ENCODE peak calls at places on chromosomes 16 and 17, in nine cellular contexts. A, O, Z, T, K, J, F, R and S are unnamed samples.

GRCh38 chr16:35463358-35463757 is 2003.9 kb downstream of the TP53TG3F start:
- DNase-seq in R (no peak), F (no peak), K (no peak), J (no peak), A (no peak), T (no peak), Z (no peak), O (no peak), S (no peak)

GRCh38 chr16:83807327-83807709 is 460 bp upstream of the HSBP1 start:
- DNase-seq in J (no peak), A (no peak), O (no peak), F (no peak), K (no peak), T (no peak), Z (no peak), R (no peak), S (no peak)

GRCh38 chr17:83057793-83058477 is 21.5 kb upstream of the METRNL start:
- DNase-seq in K (no peak), F (no peak), R (peak; percentile 29), O (no peak), J (no peak), T (no peak), Z (no peak), A (no peak), S (no peak)

GRCh38 chr16:4787627-4788482 is at the start of gene SEPTIN12:
- DNase-seq in O (no peak), K (no peak), R (peak; percentile 41), Z (no peak), A (no peak), F (no peak), T (no peak), J (no peak), S (no peak)

GRCh38 chr17:80468781-80469533 is 7.5 kb downstream of the NPTX1 start:
- DNase-seq in F (no peak), O (no peak), R (no peak), K (no peak), T (no peak), A (no peak), J (no peak), Z (no peak), S (no peak)

GRCh38 chr16:4157376-4157825 is 41.2 kb upstream of the ADCY9 start:
- DNase-seq in J (no peak), Z (no peak), R (no peak), A (no peak), T (no peak), O (no peak), K (no peak), F (no peak), S (no peak)

GRCh38 chr16:52149003-52149402 is 397.9 kb downstream of the TOX3 start:
- DNase-seq in R (no peak), Z (no peak), F (no peak), O (no peak), K (no peak), A (no peak), J (no peak), T (no peak), S (no peak)

GRCh38 chr17:20063665-20064648 is 54.8 kb downstream of the SPECC1 start:
- DNase-seq in T (peak; percentile 94), F (peak; percentile 68), Z (no peak), R (peak; percentile 83), A (peak; percentile 20), O (peak; percentile 93), K (no peak), J (peak; percentile 67), S (peak; percentile 96)

GRCh38 chr16:20944861-20945390 is 44.4 kb downstream of the LYRM1 start:
- DNase-seq in T (peak; percentile 20), K (no peak), A (no peak), J (peak; percentile 35), O (peak; percentile 43), Z (no peak), R (no peak), F (no peak), S (peak; percentile 25)

GRCh38 chr17:81460856-81461460 is 51.6 kb downstream of the ACTG1 start:
- DNase-seq in K (peak; percentile 24), R (no peak), J (no peak), O (no peak), A (no peak), T (no peak), F (no peak), Z (no peak), S (no peak)

GRCh38 chr16:21260870-21261791 is 17.0 kb downstream of the CRYM start:
- DNase-seq in O (peak; percentile 57), T (peak; percentile 97), Z (no peak), R (peak; percentile 85), K (peak; percentile 90), A (no peak), F (peak; percentile 22), J (peak; percentile 71), S (peak; percentile 89)

GRCh38 chr16:74450967-74451760 is 29.9 kb upstream of the CLEC18B start:
- DNase-seq in R (no peak), T (no peak), Z (no peak), J (no peak), F (no peak), A (no peak), K (no peak), O (no peak), S (no peak)

GRCh38 chr16:83200005-83200779 is 573.4 kb downstream of the CDH13 start:
- DNase-seq in K (no peak), O (peak; percentile 34), J (peak; percentile 57), F (no peak), A (no peak), T (no peak), Z (no peak), R (no peak), S (peak; percentile 59)

GRCh38 chr17:60153606-60154355 is 4.0 kb downstream of the CA4 start:
- DNase-seq in A (no peak), T (peak; percentile 66), J (no peak), K (no peak), O (peak; percentile 47), R (peak; percentile 93), F (no peak), Z (no peak), S (no peak)

GRCh38 chr17:74185786-74186185 is 17.7 kb upstream of the RPL38 start:
- DNase-seq in K (no peak), J (no peak), F (no peak), O (no peak), T (no peak), Z (no peak), R (no peak), A (no peak), S (no peak)

GRCh38 chr17:58172369-58173071 is 5.7 kb downstream of the OR4D2 start:
- DNase-seq in K (peak; percentile 15), T (peak; percentile 9), O (peak; percentile 17), R (no peak), Z (no peak), A (peak; percentile 58), F (no peak), J (peak; percentile 62), S (peak; percentile 62)

GRCh38 chr17:29705352-29705751 is 82.6 kb upstream of the CORO6 start:
- DNase-seq in R (no peak), O (no peak), J (no peak), T (no peak), F (no peak), Z (no peak), A (no peak), K (no peak), S (no peak)

DNA sequence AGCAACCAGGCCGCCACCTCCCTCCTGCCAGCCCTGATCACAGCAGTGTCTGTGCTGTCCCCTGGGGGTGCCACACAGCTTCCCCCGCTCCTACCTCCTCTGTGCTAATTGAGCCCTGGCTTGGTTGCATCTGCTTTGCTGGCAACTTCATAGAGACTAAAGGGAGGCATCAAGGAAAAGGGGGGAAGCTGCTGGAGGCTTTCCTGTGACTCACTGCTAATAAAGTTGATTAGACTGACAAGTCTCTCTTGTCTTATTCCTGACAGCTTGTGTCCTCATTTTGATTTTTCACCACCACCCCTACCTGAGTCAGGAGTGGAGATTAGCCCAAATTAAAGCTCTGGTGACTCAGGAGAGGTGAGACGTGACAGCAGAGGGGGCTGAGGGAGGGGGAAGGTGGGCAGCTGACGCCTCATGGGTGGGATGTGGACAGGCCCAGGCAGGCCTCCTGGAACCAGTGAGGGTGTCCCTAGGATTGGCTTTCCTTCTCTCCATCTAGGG is 310.0 kb downstream of the CBLN1 start:
- DNase-seq in F (no peak), A (no peak), T (no peak), R (peak; percentile 72), J (no peak), O (no peak), K (no peak), Z (no peak), S (no peak)
- TF ChIP-seq CTCF in F (no peak), A (no peak), T (no peak), R (no peak), J (no peak), O (no peak), K (no peak), Z (no peak), S (no peak)

GRCh38 chr17:38853292-38854219 is at the start of gene RPL23:
- DNase-seq in A (peak; percentile 91), O (peak; percentile 98), F (peak; percentile 88), R (peak; percentile 92), Z (peak; percentile 83), T (peak; percentile 98), J (peak; percentile 98), K (peak; percentile 100), S (peak; percentile 97)
- TF ChIP-seq CTCF in A (no peak), O (no peak), F (no peak), R (no peak), Z (no peak), T (no peak), J (no peak), K (no peak), S (no peak)

GRCh38 chr16:66109677-66110076 is 256.8 kb upstream of the CDH5 start:
- DNase-seq in O (no peak), F (no peak), R (no peak), A (no peak), J (no peak), T (no peak), K (no peak), Z (no peak), S (no peak)

GRCh38 chr16:66116163-66116792 is 250.2 kb upstream of the CDH5 start:
- DNase-seq in K (no peak), Z (no peak), A (no peak), F (no peak), T (peak; percentile 44), R (peak; percentile 50), O (no peak), J (peak; percentile 24), S (peak; percentile 15)

GRCh38 chr16:66120656-66121055 is 245.8 kb upstream of the CDH5 start:
- DNase-seq in R (no peak), A (no peak), O (no peak), K (no peak), J (peak; percentile 31), T (no peak), F (no peak), Z (no peak), S (no peak)

GRCh38 chr16:66115373-66115772 is 251.1 kb upstream of the CDH5 start:
- DNase-seq in A (no peak), Z (no peak), F (no peak), T (no peak), K (no peak), R (no peak), J (no peak), O (no peak), S (no peak)
- TF ChIP-seq CTCF in A (no peak), Z (no peak), F (no peak), T (no peak), K (no peak), R (no peak), J (peak; percentile 35), O (no peak), S (no peak)

GRCh38 chr16:68548947-68549346 is 9.9 kb downstream of the ZFP90 start:
- DNase-seq in Z (no peak), T (no peak), K (no peak), J (no peak), R (no peak), A (no peak), F (no peak), O (no peak), S (no peak)
- TF ChIP-seq CTCF in Z (no peak), T (no peak), K (no peak), J (no peak), R (no peak), A (no peak), F (no peak), O (no peak), S (no peak)